ENCODE peak calls at places on chromosomes 1 and 21, in four cellular contexts. One of them, this sample, is unnamed.

GRCh38 chr1:175192111-175192629 is 406 bp downstream of the KIAA0040 start:
- DNase-seq in effector memory CD4-positive, alpha-beta T cell: no peak
- DNase-seq in mammary epithelial cell: peak
- DNase-seq in tibial artery: peak
- DNase-seq in this sample: peak

GRCh38 chr1:82795503-82796149 is 994.9 kb downstream of the ADGRL2 start:
- DNase-seq in effector memory CD4-positive, alpha-beta T cell: no peak
- DNase-seq in mammary epithelial cell: no peak
- DNase-seq in tibial artery: no peak
- DNase-seq in this sample: no peak

GRCh38 chr1:197743578-197743977 is 31.7 kb downstream of the DENND1B start:
- DNase-seq in effector memory CD4-positive, alpha-beta T cell: no peak
- DNase-seq in mammary epithelial cell: no peak
- DNase-seq in tibial artery: no peak
- DNase-seq in this sample: no peak

GRCh38 chr1:158037876-158038359 is 44.5 kb downstream of the KIRREL1 start:
- DNase-seq in effector memory CD4-positive, alpha-beta T cell: no peak
- DNase-seq in mammary epithelial cell: peak
- DNase-seq in tibial artery: no peak
- DNase-seq in this sample: no peak

GRCh38 chr1:228007801-228008341 is 1.1 kb downstream of the WNT3A start:
- DNase-seq in effector memory CD4-positive, alpha-beta T cell: no peak
- DNase-seq in mammary epithelial cell: no peak
- DNase-seq in tibial artery: no peak
- DNase-seq in this sample: peak

GRCh38 chr1:151720974-151721787 is at the start of gene RIIAD1:
- DNase-seq in effector memory CD4-positive, alpha-beta T cell: no peak
- DNase-seq in mammary epithelial cell: no peak
- DNase-seq in tibial artery: no peak
- DNase-seq in this sample: no peak

GRCh38 chr1:40855513-40855912 is 6.7 kb downstream of the CITED4 start:
- DNase-seq in effector memory CD4-positive, alpha-beta T cell: no peak
- DNase-seq in mammary epithelial cell: no peak
- DNase-seq in tibial artery: no peak
- DNase-seq in this sample: no peak

GRCh38 chr1:231553320-231553719 is 24.9 kb downstream of the TSNAX start:
- DNase-seq in effector memory CD4-positive, alpha-beta T cell: no peak
- DNase-seq in mammary epithelial cell: no peak
- DNase-seq in tibial artery: no peak
- DNase-seq in this sample: no peak

GRCh38 chr1:207240325-207241095 is 81.0 kb upstream of the CD55 start:
- DNase-seq in effector memory CD4-positive, alpha-beta T cell: no peak
- DNase-seq in mammary epithelial cell: peak
- DNase-seq in tibial artery: no peak
- DNase-seq in this sample: no peak

GRCh38 chr1:109242387-109242786 is 7.0 kb upstream of the CELSR2 start:
- DNase-seq in effector memory CD4-positive, alpha-beta T cell: no peak
- DNase-seq in mammary epithelial cell: no peak
- DNase-seq in tibial artery: no peak
- DNase-seq in this sample: no peak

GRCh38 chr1:116362050-116362449 is 11.0 kb upstream of the ATP1A1 start:
- DNase-seq in effector memory CD4-positive, alpha-beta T cell: no peak
- DNase-seq in mammary epithelial cell: no peak
- DNase-seq in tibial artery: no peak
- DNase-seq in this sample: no peak

GRCh38 chr1:166570954-166571353 is 268.3 kb upstream of the POGK start:
- DNase-seq in effector memory CD4-positive, alpha-beta T cell: no peak
- DNase-seq in mammary epithelial cell: no peak
- DNase-seq in tibial artery: no peak
- DNase-seq in this sample: no peak

GRCh38 chr1:183778006-183778405 is 26.9 kb upstream of the RGL1 start:
- DNase-seq in effector memory CD4-positive, alpha-beta T cell: no peak
- DNase-seq in mammary epithelial cell: no peak
- DNase-seq in tibial artery: no peak
- DNase-seq in this sample: no peak

GRCh38 chr1:208208132-208208487 is 36.1 kb downstream of the PLXNA2 start:
- DNase-seq in effector memory CD4-positive, alpha-beta T cell: no peak
- DNase-seq in mammary epithelial cell: peak
- DNase-seq in tibial artery: no peak
- DNase-seq in this sample: no peak

GRCh38 chr21:14603202-14603601 is 57.1 kb upstream of the SAMSN1 start:
- DNase-seq in effector memory CD4-positive, alpha-beta T cell: no peak
- DNase-seq in mammary epithelial cell: peak
- DNase-seq in tibial artery: no peak
- DNase-seq in this sample: no peak

GRCh38 chr1:39370602-39371001 is 120.8 kb upstream of the BMP8A start:
- DNase-seq in effector memory CD4-positive, alpha-beta T cell: no peak
- DNase-seq in mammary epithelial cell: no peak
- DNase-seq in tibial artery: peak
- DNase-seq in this sample: no peak

GRCh38 chr1:67103548-67103947 is 31.2 kb downstream of the C1orf141 start:
- DNase-seq in effector memory CD4-positive, alpha-beta T cell: no peak
- DNase-seq in mammary epithelial cell: no peak
- DNase-seq in tibial artery: no peak
- DNase-seq in this sample: no peak
- H3K27ac ChIP-seq in effector memory CD4-positive, alpha-beta T cell: no peak
- H3K27ac ChIP-seq in mammary epithelial cell: no peak
- H3K27ac ChIP-seq in tibial artery: no peak
- H3K27ac ChIP-seq in this sample: no peak

DNA sequence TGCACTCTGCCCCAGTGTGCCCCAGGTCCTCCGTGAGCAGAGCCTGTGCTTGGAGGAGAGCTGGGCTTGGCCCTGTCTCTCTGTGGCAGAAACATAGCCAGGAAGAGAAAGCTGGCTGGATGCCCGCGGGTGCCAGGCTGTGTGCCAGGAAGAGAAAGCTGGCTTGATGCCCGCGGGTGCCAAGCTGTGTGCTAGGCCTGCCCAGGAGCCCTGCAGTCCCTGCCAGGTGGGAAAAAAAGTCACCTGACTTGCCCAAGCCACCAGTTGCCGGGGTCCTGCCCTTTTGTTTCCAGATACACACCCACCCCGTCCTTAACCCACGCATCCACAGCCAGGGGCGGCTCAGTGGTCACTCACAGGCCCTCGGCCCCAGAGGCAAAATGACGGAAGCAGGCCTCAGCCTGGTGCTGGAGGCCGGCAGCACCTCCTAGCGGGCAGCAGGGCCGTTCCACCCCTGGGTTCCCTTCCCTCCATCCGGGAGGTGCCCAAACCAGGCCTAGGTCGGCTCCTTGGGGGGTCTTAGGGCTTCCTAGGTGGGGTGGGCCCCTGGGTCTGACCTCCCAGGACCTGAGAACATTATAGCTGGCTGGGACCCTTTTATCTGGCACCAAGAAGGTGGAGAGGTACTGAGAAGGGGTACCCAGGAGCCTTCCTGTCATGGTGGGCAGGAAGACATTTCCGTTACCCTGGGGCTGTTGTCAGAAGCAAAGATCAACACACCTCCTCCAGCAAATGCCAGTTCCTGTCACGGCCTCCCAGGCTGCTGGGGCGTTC is 9.1 kb downstream of the ITGB2 start:
- DNase-seq in effector memory CD4-positive, alpha-beta T cell: no peak
- DNase-seq in mammary epithelial cell: peak
- DNase-seq in tibial artery: peak
- DNase-seq in this sample: peak
- H3K4me3 ChIP-seq in effector memory CD4-positive, alpha-beta T cell: peak
- H3K4me3 ChIP-seq in mammary epithelial cell: no peak
- H3K4me3 ChIP-seq in tibial artery: no peak
- H3K4me3 ChIP-seq in this sample: no peak

GRCh38 chr1:20029178-20029912 is 40.6 kb upstream of the PLA2G5 start:
- DNase-seq in effector memory CD4-positive, alpha-beta T cell: no peak
- DNase-seq in mammary epithelial cell: no peak
- DNase-seq in tibial artery: no peak
- DNase-seq in this sample: peak

GRCh38 chr1:20028125-20028524 is 41.9 kb upstream of the PLA2G5 start:
- DNase-seq in effector memory CD4-positive, alpha-beta T cell: no peak
- DNase-seq in mammary epithelial cell: no peak
- DNase-seq in tibial artery: no peak
- DNase-seq in this sample: peak

GRCh38 chr1:20031836-20032235 is 38.2 kb upstream of the PLA2G5 start:
- DNase-seq in effector memory CD4-positive, alpha-beta T cell: no peak
- DNase-seq in mammary epithelial cell: no peak
- DNase-seq in tibial artery: no peak
- DNase-seq in this sample: no peak

GRCh38 chr1:20031161-20031560 is 38.8 kb upstream of the PLA2G5 start:
- DNase-seq in effector memory CD4-positive, alpha-beta T cell: no peak
- DNase-seq in mammary epithelial cell: no peak
- DNase-seq in tibial artery: no peak
- DNase-seq in this sample: no peak

GRCh38 chr1:20028726-20029125 is 41.3 kb upstream of the PLA2G5 start:
- DNase-seq in effector memory CD4-positive, alpha-beta T cell: no peak
- DNase-seq in mammary epithelial cell: no peak
- DNase-seq in tibial artery: no peak
- DNase-seq in this sample: no peak
- H3K27ac ChIP-seq in effector memory CD4-positive, alpha-beta T cell: no peak
- H3K27ac ChIP-seq in mammary epithelial cell: no peak
- H3K27ac ChIP-seq in tibial artery: no peak
- H3K27ac ChIP-seq in this sample: peak

GRCh38 chr1:46469846-46470245 is 19.8 kb upstream of the DMBX1 start:
- DNase-seq in effector memory CD4-positive, alpha-beta T cell: no peak
- DNase-seq in mammary epithelial cell: no peak
- DNase-seq in tibial artery: no peak
- DNase-seq in this sample: no peak

GRCh38 chr1:46465981-46466476 is 23.6 kb upstream of the DMBX1 start:
- DNase-seq in effector memory CD4-positive, alpha-beta T cell: no peak
- DNase-seq in mammary epithelial cell: no peak
- DNase-seq in tibial artery: no peak
- DNase-seq in this sample: no peak

GRCh38 chr1:46466477-46467182 is 23.0 kb upstream of the DMBX1 start:
- DNase-seq in effector memory CD4-positive, alpha-beta T cell: no peak
- DNase-seq in mammary epithelial cell: no peak
- DNase-seq in tibial artery: no peak
- DNase-seq in this sample: no peak

GRCh38 chr1:46464013-46464548 is 25.6 kb upstream of the DMBX1 start:
- DNase-seq in effector memory CD4-positive, alpha-beta T cell: no peak
- DNase-seq in mammary epithelial cell: no peak
- DNase-seq in tibial artery: no peak
- DNase-seq in this sample: no peak

DNA sequence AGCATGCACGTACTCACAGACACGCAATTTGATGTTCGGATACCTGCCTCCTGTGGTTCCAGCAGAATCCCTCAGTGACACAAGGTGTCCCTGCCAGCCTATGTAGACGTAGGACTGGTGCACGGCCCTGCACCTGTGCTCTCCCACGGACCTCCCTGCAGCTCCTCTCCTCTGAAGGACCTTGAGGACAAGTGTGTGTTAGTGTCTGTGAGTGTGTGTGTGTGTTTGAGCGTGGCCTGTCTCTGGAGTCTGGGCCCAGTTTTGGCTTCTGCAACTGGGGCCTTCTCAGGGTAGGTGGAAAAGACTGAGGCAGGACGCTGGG is 22.5 kb upstream of the DMBX1 start:
- DNase-seq in effector memory CD4-positive, alpha-beta T cell: no peak
- DNase-seq in mammary epithelial cell: no peak
- DNase-seq in tibial artery: no peak
- DNase-seq in this sample: no peak
- H3K4me3 ChIP-seq in effector memory CD4-positive, alpha-beta T cell: peak
- H3K4me3 ChIP-seq in mammary epithelial cell: no peak
- H3K4me3 ChIP-seq in tibial artery: peak
- H3K4me3 ChIP-seq in this sample: peak

DNA sequence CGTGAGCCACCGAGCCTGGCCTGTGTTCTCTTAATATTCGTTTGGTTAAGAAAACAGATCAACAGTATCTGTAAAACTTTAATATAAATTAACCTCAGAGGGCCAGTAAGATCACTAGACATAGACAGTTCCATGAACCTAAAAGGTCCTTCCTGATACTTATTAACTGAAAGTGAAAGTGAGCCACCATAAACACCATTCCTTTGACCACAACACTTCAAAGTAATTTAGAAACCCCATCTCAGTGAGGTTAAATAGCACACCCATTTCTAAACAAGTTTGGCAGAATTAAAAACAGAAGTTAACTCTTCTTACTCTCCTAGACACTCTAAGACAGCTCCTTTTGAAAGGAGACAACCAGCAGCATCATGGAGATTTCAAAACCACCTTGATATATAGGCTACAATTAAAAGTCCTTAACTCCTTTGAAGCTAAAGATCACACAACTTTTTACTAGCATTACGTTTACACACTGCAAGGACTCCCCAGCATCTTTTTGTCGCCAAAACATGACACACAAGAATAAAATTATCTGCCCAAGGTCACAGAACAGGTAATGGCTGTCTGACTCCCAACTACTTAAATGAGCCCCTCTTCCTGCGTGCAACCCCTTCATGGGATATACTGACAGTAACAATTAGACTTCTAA is 2.2 kb downstream of the RNF19B start:
- DNase-seq in effector memory CD4-positive, alpha-beta T cell: no peak
- DNase-seq in mammary epithelial cell: no peak
- DNase-seq in tibial artery: no peak
- DNase-seq in this sample: no peak
- H3K27ac ChIP-seq in effector memory CD4-positive, alpha-beta T cell: peak
- H3K27ac ChIP-seq in mammary epithelial cell: peak
- H3K27ac ChIP-seq in tibial artery: no peak
- H3K27ac ChIP-seq in this sample: no peak

GRCh38 chr1:67632356-67632755 is 52.6 kb upstream of the GADD45A start:
- DNase-seq in effector memory CD4-positive, alpha-beta T cell: no peak
- DNase-seq in mammary epithelial cell: no peak
- DNase-seq in tibial artery: no peak
- DNase-seq in this sample: no peak
- H3K4me3 ChIP-seq in effector memory CD4-positive, alpha-beta T cell: no peak
- H3K4me3 ChIP-seq in mammary epithelial cell: no peak
- H3K4me3 ChIP-seq in tibial artery: no peak
- H3K4me3 ChIP-seq in this sample: no peak

This sample was measured in right atrium auricular region.